ENCODE peak calls at places on chromosomes 6 and 20, in seven cellular contexts. One of them, this sample, is unnamed.

GRCh38 chr6:16097382-16098171 is 31.3 kb upstream of the MYLIP start:
- DNase-seq in CD8-positive, alpha-beta T cell: no peak
- DNase-seq in cardiac muscle cell: no peak
- DNase-seq in IMR-90: no peak
- DNase-seq in mammary epithelial cell: no peak
- DNase-seq in endothelial cell: no peak
- DNase-seq in adrenal gland: no peak
- DNase-seq in this sample: no peak

GRCh38 chr6:166618251-166618650 is 8.8 kb downstream of the RPS6KA2 start:
- DNase-seq in CD8-positive, alpha-beta T cell: no peak
- DNase-seq in cardiac muscle cell: no peak
- DNase-seq in IMR-90: no peak
- DNase-seq in mammary epithelial cell: no peak
- DNase-seq in endothelial cell: no peak
- DNase-seq in adrenal gland: no peak
- DNase-seq in this sample: no peak

GRCh38 chr6:111486475-111486874 is 3.5 kb upstream of the REV3L start:
- DNase-seq in CD8-positive, alpha-beta T cell: no peak
- DNase-seq in cardiac muscle cell: no peak
- DNase-seq in IMR-90: no peak
- DNase-seq in mammary epithelial cell: no peak
- DNase-seq in endothelial cell: no peak
- DNase-seq in adrenal gland: no peak
- DNase-seq in this sample: no peak

GRCh38 chr6:35498407-35499045 is 1.6 kb upstream of the TEAD3 start:
- DNase-seq in CD8-positive, alpha-beta T cell: no peak
- DNase-seq in cardiac muscle cell: no peak
- DNase-seq in IMR-90: no peak
- DNase-seq in mammary epithelial cell: no peak
- DNase-seq in endothelial cell: no peak
- DNase-seq in adrenal gland: no peak
- DNase-seq in this sample: no peak

GRCh38 chr20:33783256-33783655 is 27.9 kb upstream of the CHMP4B start:
- DNase-seq in CD8-positive, alpha-beta T cell: no peak
- DNase-seq in cardiac muscle cell: no peak
- DNase-seq in IMR-90: no peak
- DNase-seq in mammary epithelial cell: no peak
- DNase-seq in endothelial cell: no peak
- DNase-seq in adrenal gland: no peak
- DNase-seq in this sample: no peak

GRCh38 chr6:72646604-72647485 is 25.0 kb downstream of the KCNQ5 start:
- DNase-seq in CD8-positive, alpha-beta T cell: no peak
- DNase-seq in cardiac muscle cell: no peak
- DNase-seq in IMR-90: peak
- DNase-seq in mammary epithelial cell: peak
- DNase-seq in endothelial cell: no peak
- DNase-seq in adrenal gland: no peak
- DNase-seq in this sample: no peak

GRCh38 chr6:145015739-145016558 is 719.4 kb downstream of the EPM2A start:
- DNase-seq in CD8-positive, alpha-beta T cell: no peak
- DNase-seq in cardiac muscle cell: peak
- DNase-seq in IMR-90: peak
- DNase-seq in mammary epithelial cell: peak
- DNase-seq in endothelial cell: no peak
- DNase-seq in adrenal gland: peak
- DNase-seq in this sample: no peak

GRCh38 chr6:39347201-39347600 is 24.7 kb upstream of the KCNK16 start:
- DNase-seq in CD8-positive, alpha-beta T cell: no peak
- DNase-seq in cardiac muscle cell: no peak
- DNase-seq in IMR-90: no peak
- DNase-seq in mammary epithelial cell: peak
- DNase-seq in endothelial cell: no peak
- DNase-seq in adrenal gland: no peak
- DNase-seq in this sample: no peak

GRCh38 chr6:38239719-38240451 is 399.8 kb downstream of the BTBD9 start:
- DNase-seq in CD8-positive, alpha-beta T cell: no peak
- DNase-seq in cardiac muscle cell: no peak
- DNase-seq in IMR-90: peak
- DNase-seq in mammary epithelial cell: no peak
- DNase-seq in endothelial cell: no peak
- DNase-seq in adrenal gland: peak
- DNase-seq in this sample: no peak

GRCh38 chr6:123588546-123588895 is 48.2 kb downstream of the TRDN start:
- DNase-seq in CD8-positive, alpha-beta T cell: no peak
- DNase-seq in cardiac muscle cell: no peak
- DNase-seq in IMR-90: no peak
- DNase-seq in mammary epithelial cell: no peak
- DNase-seq in endothelial cell: no peak
- DNase-seq in adrenal gland: no peak
- DNase-seq in this sample: no peak

GRCh38 chr6:33897193-33897479 is 93.3 kb upstream of the MLN start:
- DNase-seq in CD8-positive, alpha-beta T cell: no peak
- DNase-seq in cardiac muscle cell: no peak
- DNase-seq in IMR-90: no peak
- DNase-seq in mammary epithelial cell: no peak
- DNase-seq in endothelial cell: peak
- DNase-seq in adrenal gland: no peak
- DNase-seq in this sample: no peak

GRCh38 chr6:4936681-4937041 is 67.2 kb downstream of the RPP40 start:
- DNase-seq in CD8-positive, alpha-beta T cell: no peak
- DNase-seq in cardiac muscle cell: peak
- DNase-seq in IMR-90: peak
- DNase-seq in mammary epithelial cell: no peak
- DNase-seq in endothelial cell: no peak
- DNase-seq in adrenal gland: peak
- DNase-seq in this sample: no peak

GRCh38 chr6:87922191-87922946 is 125.3 kb upstream of the SPACA1 start:
- DNase-seq in CD8-positive, alpha-beta T cell: no peak
- DNase-seq in cardiac muscle cell: no peak
- DNase-seq in IMR-90: no peak
- DNase-seq in mammary epithelial cell: no peak
- DNase-seq in endothelial cell: no peak
- DNase-seq in adrenal gland: no peak
- DNase-seq in this sample: no peak

GRCh38 chr6:30480536-30481156 is 8.7 kb upstream of the HLA-E start:
- DNase-seq in CD8-positive, alpha-beta T cell: no peak
- DNase-seq in cardiac muscle cell: peak
- DNase-seq in IMR-90: no peak
- DNase-seq in mammary epithelial cell: no peak
- DNase-seq in endothelial cell: no peak
- DNase-seq in adrenal gland: no peak
- DNase-seq in this sample: no peak

GRCh38 chr6:43883698-43884659 is 114.0 kb downstream of the VEGFA start:
- DNase-seq in CD8-positive, alpha-beta T cell: no peak
- DNase-seq in cardiac muscle cell: peak
- DNase-seq in IMR-90: no peak
- DNase-seq in mammary epithelial cell: no peak
- DNase-seq in endothelial cell: no peak
- DNase-seq in adrenal gland: peak
- DNase-seq in this sample: no peak

DNA sequence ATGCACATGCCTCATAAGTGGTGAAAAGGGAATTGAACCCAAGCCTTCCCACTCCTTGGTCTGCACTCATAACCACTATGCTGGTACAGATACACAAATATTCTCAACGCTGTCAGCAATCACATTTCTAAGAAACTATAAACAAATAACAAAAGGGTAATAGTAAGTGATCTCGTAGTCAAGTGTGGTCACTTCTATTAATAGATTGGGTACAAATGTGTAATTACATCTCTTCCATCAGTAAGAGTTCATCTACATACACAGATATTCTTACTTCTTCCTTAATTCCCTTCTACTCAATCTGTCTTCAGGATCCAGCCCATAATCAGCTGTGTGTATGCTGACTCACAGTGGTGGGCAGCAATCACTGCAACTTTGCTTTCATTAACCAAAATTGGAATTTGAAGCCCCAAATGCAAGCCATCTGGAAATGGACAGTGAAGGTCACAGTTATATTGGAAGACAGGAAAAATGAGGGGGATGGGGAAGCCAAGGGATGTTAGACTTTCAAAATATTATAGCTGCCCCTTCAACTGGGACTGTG is 6.7 kb downstream of the PRSS35 start:
- DNase-seq in CD8-positive, alpha-beta T cell: no peak
- DNase-seq in cardiac muscle cell: peak
- DNase-seq in IMR-90: peak
- DNase-seq in mammary epithelial cell: no peak
- DNase-seq in endothelial cell: no peak
- DNase-seq in adrenal gland: no peak
- DNase-seq in this sample: no peak
- TF ChIP-seq CTCF in CD8-positive, alpha-beta T cell: no peak
- TF ChIP-seq CTCF in cardiac muscle cell: peak
- TF ChIP-seq CTCF in IMR-90: peak
- TF ChIP-seq CTCF in mammary epithelial cell: no peak
- TF ChIP-seq CTCF in endothelial cell: no peak
- TF ChIP-seq CTCF in adrenal gland: no peak
- TF ChIP-seq CTCF in this sample: no peak

DNA sequence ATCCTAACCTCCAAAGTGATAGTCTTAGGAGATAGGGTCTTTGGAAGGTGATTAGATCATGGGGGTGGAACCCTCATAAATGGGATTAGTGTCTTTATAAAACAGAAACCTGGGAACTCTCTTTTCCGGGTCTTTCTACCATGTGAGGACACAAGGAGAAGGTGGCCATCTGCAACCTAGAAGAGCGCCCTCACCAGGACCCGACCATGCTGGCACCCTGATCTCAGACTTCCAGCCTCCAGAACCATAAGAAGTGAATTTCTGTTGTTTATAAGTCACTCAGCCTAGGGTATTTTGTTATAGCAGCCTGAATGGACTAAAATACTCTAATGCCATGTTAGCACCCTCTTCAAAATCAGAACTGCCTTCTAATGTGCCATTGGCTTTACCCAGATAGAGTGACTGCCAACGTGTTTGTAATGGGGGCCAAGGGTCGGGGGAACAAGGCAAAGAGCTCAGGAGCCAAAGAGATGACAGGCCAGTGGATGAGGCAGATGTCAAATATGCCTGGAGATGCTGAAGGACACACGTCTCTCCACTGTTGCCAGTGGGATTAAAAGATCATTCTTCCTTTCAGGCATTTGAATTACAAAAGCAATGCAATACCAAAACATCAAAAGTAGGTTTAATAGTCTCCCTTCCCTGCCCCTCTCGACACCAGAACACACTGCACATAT is 21.0 kb downstream of the TUBB2B start:
- DNase-seq in CD8-positive, alpha-beta T cell: no peak
- DNase-seq in cardiac muscle cell: no peak
- DNase-seq in IMR-90: no peak
- DNase-seq in mammary epithelial cell: no peak
- DNase-seq in endothelial cell: no peak
- DNase-seq in adrenal gland: no peak
- DNase-seq in this sample: no peak
- TF ChIP-seq CTCF in CD8-positive, alpha-beta T cell: no peak
- TF ChIP-seq CTCF in cardiac muscle cell: peak
- TF ChIP-seq CTCF in IMR-90: no peak
- TF ChIP-seq CTCF in mammary epithelial cell: no peak
- TF ChIP-seq CTCF in endothelial cell: no peak
- TF ChIP-seq CTCF in adrenal gland: no peak
- TF ChIP-seq CTCF in this sample: no peak

DNA sequence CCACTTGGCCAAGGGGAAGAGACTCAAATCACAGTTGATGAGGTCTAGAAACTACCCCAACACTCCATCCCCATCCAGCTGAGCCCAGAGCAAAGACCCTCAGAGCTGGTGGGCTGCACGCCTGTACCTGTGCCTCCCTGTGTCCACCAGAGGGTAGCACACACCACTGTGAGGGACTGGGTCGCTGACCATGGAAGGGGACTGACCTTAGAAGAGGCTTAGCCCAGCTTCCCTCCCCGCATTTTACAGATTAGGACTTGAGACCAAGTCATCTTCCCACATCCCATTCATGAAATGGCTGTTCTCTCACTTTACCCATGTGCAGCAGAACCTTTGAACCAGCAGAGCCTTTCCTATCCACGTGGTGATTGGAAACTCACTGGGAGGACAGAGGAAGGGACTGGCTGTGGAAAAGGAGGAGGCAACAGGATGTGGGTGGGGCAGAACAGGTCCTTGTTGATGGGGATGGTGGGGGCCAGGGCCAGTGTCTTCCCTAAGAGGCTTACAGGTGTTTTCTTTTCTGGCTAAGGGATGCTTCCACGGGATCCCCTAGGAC is 44.3 kb downstream of the CPXM1 start:
- DNase-seq in CD8-positive, alpha-beta T cell: no peak
- DNase-seq in cardiac muscle cell: peak
- DNase-seq in IMR-90: peak
- DNase-seq in mammary epithelial cell: no peak
- DNase-seq in endothelial cell: peak
- DNase-seq in adrenal gland: no peak
- DNase-seq in this sample: no peak
- TF ChIP-seq CTCF in CD8-positive, alpha-beta T cell: no peak
- TF ChIP-seq CTCF in cardiac muscle cell: peak
- TF ChIP-seq CTCF in IMR-90: peak
- TF ChIP-seq CTCF in mammary epithelial cell: peak
- TF ChIP-seq CTCF in endothelial cell: peak
- TF ChIP-seq CTCF in adrenal gland: peak
- TF ChIP-seq CTCF in this sample: peak

GRCh38 chr20:34824861-34825529 is 456 bp downstream of the NCOA6 start:
- DNase-seq in CD8-positive, alpha-beta T cell: peak
- DNase-seq in cardiac muscle cell: peak
- DNase-seq in IMR-90: peak
- DNase-seq in mammary epithelial cell: peak
- DNase-seq in endothelial cell: peak
- DNase-seq in adrenal gland: peak
- DNase-seq in this sample: peak
- TF ChIP-seq CTCF in CD8-positive, alpha-beta T cell: no peak
- TF ChIP-seq CTCF in cardiac muscle cell: no peak
- TF ChIP-seq CTCF in IMR-90: peak
- TF ChIP-seq CTCF in mammary epithelial cell: no peak
- TF ChIP-seq CTCF in endothelial cell: no peak
- TF ChIP-seq CTCF in adrenal gland: no peak
- TF ChIP-seq CTCF in this sample: peak

GRCh38 chr6:169225887-169226286 is 27.8 kb downstream of the THBS2 start:
- DNase-seq in CD8-positive, alpha-beta T cell: no peak
- DNase-seq in cardiac muscle cell: no peak
- DNase-seq in IMR-90: no peak
- DNase-seq in mammary epithelial cell: no peak
- DNase-seq in endothelial cell: no peak
- DNase-seq in adrenal gland: no peak
- DNase-seq in this sample: no peak
- TF ChIP-seq CTCF in CD8-positive, alpha-beta T cell: no peak
- TF ChIP-seq CTCF in cardiac muscle cell: no peak
- TF ChIP-seq CTCF in IMR-90: no peak
- TF ChIP-seq CTCF in mammary epithelial cell: no peak
- TF ChIP-seq CTCF in endothelial cell: no peak
- TF ChIP-seq CTCF in adrenal gland: no peak
- TF ChIP-seq CTCF in this sample: no peak